ENCODE peak calls at places on chromosome 20, in five cellular contexts. U is K562, C is HCT116, P is HepG2, N is GM12878. D is an unnamed sample.

GRCh38 chr20:56212071-56212470 is 36.5 kb upstream of the MC3R start:
- DNase-seq in P (no peak), U (no peak), C (no peak), N (no peak), D (no peak)

GRCh38 chr20:51258582-51259175 is 235.8 kb upstream of the KCNG1 start:
- DNase-seq in P (no peak), C (no peak), U (no peak), N (no peak), D (no peak)

GRCh38 chr20:23702021-23702420 is 13.2 kb upstream of the CST4 start:
- DNase-seq in P (no peak), U (no peak), C (no peak), N (no peak), D (no peak)

GRCh38 chr20:35515949-35516645 is 13.4 kb downstream of the C20orf173 start:
- DNase-seq in U (no peak), N (no peak), C (peak), P (no peak), D (peak)

GRCh38 chr20:48208176-48208575 is 422.9 kb upstream of the SULF2 start:
- DNase-seq in P (no peak), U (no peak), N (no peak), C (no peak), D (no peak)

GRCh38 chr20:19835533-19836222 is 77.6 kb downstream of the RIN2 start:
- DNase-seq in N (no peak), U (no peak), C (no peak), P (no peak), D (peak)

GRCh38 chr20:60352017-60352416 is 393.8 kb downstream of the CDH26 start:
- DNase-seq in U (no peak), N (no peak), C (no peak), P (no peak), D (peak)

GRCh38 chr20:8523684-8524083 is 391.6 kb downstream of the PLCB1 start:
- DNase-seq in P (no peak), U (no peak), C (no peak), N (no peak), D (peak)

GRCh38 chr20:10562929-10563328 is 110.9 kb downstream of the JAG1 start:
- DNase-seq in N (no peak), P (no peak), U (no peak), C (no peak), D (no peak)

GRCh38 chr20:3340443-3340842 is 67.0 kb downstream of the DNAAF9 start:
- DNase-seq in N (no peak), C (no peak), P (no peak), U (no peak), D (no peak)

GRCh38 chr20:20395087-20395486 is 27.2 kb downstream of the INSM1 start:
- DNase-seq in C (no peak), U (no peak), P (no peak), N (no peak), D (no peak)

GRCh38 chr20:18902181-18902725 is 88.7 kb downstream of the SCP2D1 start:
- DNase-seq in P (no peak), U (no peak), N (no peak), C (no peak), D (peak)

GRCh38 chr20:9978395-9979004 is 56.3 kb upstream of the ANKEF1 start:
- DNase-seq in N (peak), C (peak), P (peak), U (peak), D (peak)

GRCh38 chr20:45052698-45053440 is 48.1 kb downstream of the KCNS1 start:
- DNase-seq in C (no peak), U (no peak), N (peak), P (no peak), D (no peak)

GRCh38 chr20:24109008-24109407 is 120.4 kb upstream of the GGTLC1 start:
- DNase-seq in P (no peak), N (no peak), U (peak), C (no peak), D (no peak)

GRCh38 chr20:63317601-63318291 is 24.8 kb downstream of the COL20A1 start:
- DNase-seq in U (no peak), P (no peak), C (no peak), N (no peak), D (no peak)

GRCh38 chr20:48335421-48336090 is 492.2 kb downstream of the PREX1 start:
- DNase-seq in C (no peak), U (no peak), P (no peak), N (no peak), D (no peak)

GRCh38 chr20:63958964-63959698 is 2.9 kb upstream of the UCKL1 start:
- DNase-seq in N (no peak), P (no peak), C (no peak), U (no peak), D (no peak)

GRCh38 chr20:46099491-46100287 is 9.9 kb upstream of the NCOA5 start:
- DNase-seq in P (no peak), N (no peak), U (no peak), C (no peak), D (no peak)

GRCh38 chr20:43959079-43959919 is 44.6 kb downstream of the TOX2 start:
- DNase-seq in N (no peak), P (peak), U (no peak), C (no peak), D (peak)

GRCh38 chr20:44780226-44780625 is 30.1 kb downstream of the RIMS4 start:
- DNase-seq in U (peak), P (peak), N (no peak), C (no peak), D (peak)

GRCh38 chr20:10319855-10320254 is 101.2 kb downstream of the SNAP25 start:
- DNase-seq in U (no peak), C (no peak), P (no peak), N (no peak), D (no peak)

GRCh38 chr20:6768228-6769185 is 1.0 kb downstream of the BMP2 start:
- DNase-seq in U (no peak), C (no peak), N (no peak), P (no peak), D (no peak)

GRCh38 chr20:6562111-6562510 is 205.4 kb upstream of the BMP2 start:
- DNase-seq in C (no peak), N (no peak), U (no peak), P (no peak), D (no peak)

GRCh38 chr20:19212524-19213502 is at the start of gene SLC24A3:
- DNase-seq in N (no peak), P (peak), U (no peak), C (no peak), D (peak)

GRCh38 chr20:23078351-23078993 is 7.7 kb downstream of the CD93 start:
- DNase-seq in P (no peak), N (no peak), C (no peak), U (no peak), D (no peak)

GRCh38 chr20:24185801-24186200 is 197.2 kb upstream of the GGTLC1 start:
- DNase-seq in C (no peak), U (no peak), N (no peak), P (no peak), D (no peak)

GRCh38 chr20:8946036-8946926 is 122.6 kb upstream of the PLCB4 start:
- DNase-seq in P (no peak), U (no peak), N (no peak), C (no peak), D (no peak)

GRCh38 chr20:41135187-41135887 is 2.0 kb upstream of the PLCG1 start:
- DNase-seq in U (peak), C (peak), P (peak), N (no peak), D (peak)

GRCh38 chr20:37598101-37598530 is 70.4 kb upstream of the BLCAP start:
- DNase-seq in C (no peak), U (no peak), P (no peak), N (no peak), D (no peak)

GRCh38 chr20:49591217-49591865 is 23.4 kb upstream of the PTGIS start:
- DNase-seq in C (no peak), U (no peak), N (no peak), P (no peak), D (no peak)

GRCh38 chr20:23367770-23368169 is 5.8 kb downstream of the GZF1 start:
- DNase-seq in U (no peak), N (no peak), P (no peak), C (no peak), D (no peak)

GRCh38 chr20:49508435-49509199 is 26.1 kb upstream of the KCNB1 start:
- DNase-seq in P (peak), C (peak), N (peak), U (peak), D (peak)

GRCh38 chr20:49567421-49568256 is at the start of gene PTGIS:
- DNase-seq in P (no peak), U (peak), N (no peak), C (no peak), D (no peak)

GRCh38 chr20:25223179-25223661 is 24.7 kb upstream of the PYGB start:
- DNase-seq in U (peak), P (peak), C (peak), N (no peak), D (no peak)
- TF ChIP-seq JUND in U (peak), P (peak), C (peak), N (no peak), D (no peak)

GRCh38 chr20:58129736-58130135 is 98.7 kb downstream of the ANKRD60 start:
- DNase-seq in N (no peak), U (no peak), P (no peak), C (no peak), D (no peak)

GRCh38 chr20:58130574-58130973 is 97.9 kb downstream of the ANKRD60 start:
- DNase-seq in N (no peak), U (no peak), C (no peak), P (no peak), D (no peak)

GRCh38 chr20:58131111-58131510 is 97.3 kb downstream of the ANKRD60 start:
- DNase-seq in U (no peak), C (no peak), N (no peak), P (no peak), D (no peak)

GRCh38 chr20:58128635-58129625 is 99.5 kb downstream of the ANKRD60 start:
- DNase-seq in C (no peak), U (no peak), P (no peak), N (no peak), D (no peak)

DNA sequence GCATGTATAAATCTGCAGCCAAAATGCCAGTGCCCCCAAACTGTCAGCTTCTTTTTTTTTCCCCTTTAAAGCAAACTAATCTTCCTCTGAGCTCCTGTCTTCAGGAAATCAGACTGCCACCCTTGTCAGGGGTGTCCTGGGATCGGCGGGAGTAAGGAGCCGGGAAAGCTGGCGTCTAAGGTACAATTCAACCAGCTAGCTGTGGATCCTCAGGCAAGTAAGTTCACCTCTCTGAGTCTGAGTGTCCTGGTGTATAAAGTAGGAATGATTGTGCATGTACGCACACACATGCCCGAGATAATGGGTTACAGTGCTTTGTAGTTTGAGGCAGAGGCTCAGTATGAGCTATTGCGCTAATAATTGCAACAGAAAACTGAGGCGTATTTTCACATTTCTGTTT is 98.3 kb downstream of the ANKRD60 start:
- DNase-seq in N (no peak), U (no peak), C (no peak), P (no peak), D (no peak)
- TF ChIP-seq JUND in N (no peak), U (no peak), C (no peak), P (no peak), D (no peak)

DNA sequence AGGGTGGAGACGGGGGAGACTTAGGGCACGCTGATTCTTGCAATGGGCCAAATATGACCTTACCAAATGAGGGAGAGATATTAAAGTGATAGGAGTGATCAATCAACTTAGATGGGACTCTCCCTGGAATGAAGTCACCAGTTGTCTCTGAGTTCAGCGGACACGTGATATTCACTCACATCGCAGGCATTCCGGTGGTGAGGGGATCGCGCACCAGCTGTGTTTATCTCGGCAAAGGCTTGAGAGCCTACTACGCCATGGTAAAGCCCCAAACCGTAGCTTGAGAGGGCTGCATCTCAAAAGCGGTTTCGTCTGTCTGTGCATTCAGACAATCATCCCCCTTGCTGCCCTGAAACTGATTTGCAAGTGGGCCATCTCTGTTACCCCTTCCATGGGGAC is 5.5 kb downstream of the BMP7 start:
- DNase-seq in C (no peak), P (no peak), U (no peak), N (no peak), D (no peak)
- TF ChIP-seq JUND in C (no peak), P (no peak), U (no peak), N (no peak), D (no peak)

DNA sequence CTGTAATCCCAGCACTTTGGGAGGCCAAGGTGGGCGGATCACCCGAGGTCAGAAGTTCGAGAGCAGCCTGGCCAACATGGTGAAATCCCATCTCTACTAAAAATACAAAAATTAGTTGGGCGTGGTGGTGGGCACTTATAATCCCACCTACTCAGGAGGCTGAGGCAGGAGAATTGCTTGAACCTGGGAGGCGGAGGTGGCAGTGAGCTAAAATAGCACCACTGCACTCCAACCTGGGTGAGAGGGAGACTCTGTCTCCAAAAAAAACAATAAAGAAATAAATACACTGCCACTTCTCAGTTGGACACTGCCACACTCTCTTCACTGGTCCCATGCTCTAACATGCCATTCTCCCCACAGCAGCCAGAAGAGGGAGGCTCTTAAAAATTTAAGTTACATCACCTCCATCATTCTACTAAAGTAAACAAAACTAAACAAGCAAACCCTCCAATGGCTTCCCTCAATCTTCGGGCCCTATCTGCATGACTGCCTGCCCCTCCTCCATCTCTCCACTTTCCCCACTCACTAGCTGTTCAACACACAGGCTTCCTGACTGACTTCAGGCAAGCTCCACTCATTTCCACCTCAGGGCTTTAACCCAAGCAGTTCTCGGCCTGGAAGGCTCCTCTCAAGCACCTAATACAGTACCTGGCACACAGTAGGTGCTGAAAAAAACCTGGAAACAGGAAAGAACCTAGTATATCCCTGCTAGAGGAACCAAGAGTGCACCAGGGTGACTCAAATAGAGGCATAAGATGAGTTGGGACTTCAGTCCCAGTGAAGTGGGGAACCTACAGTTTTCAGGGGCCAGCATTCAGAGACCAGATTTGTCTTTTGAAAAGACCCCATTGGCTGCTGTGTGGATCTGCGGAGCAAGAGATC is 3.0 kb downstream of the AHCY start:
- DNase-seq in N (no peak), P (peak), C (no peak), U (no peak), D (peak)
- TF ChIP-seq JUND in N (no peak), P (no peak), C (no peak), U (no peak), D (no peak)

GRCh38 chr20:54073288-54073687 is 2.9 kb upstream of the BCAS1 start:
- DNase-seq in U (no peak), P (no peak), N (no peak), C (no peak), D (no peak)

GRCh38 chr20:54076259-54076658 is 5.9 kb upstream of the BCAS1 start:
- DNase-seq in U (no peak), N (no peak), C (no peak), P (no peak), D (no peak)

GRCh38 chr20:54078296-54078695 is 7.9 kb upstream of the BCAS1 start:
- DNase-seq in C (no peak), N (no peak), U (no peak), P (peak), D (no peak)

GRCh38 chr20:54070187-54070987 is at the start of gene BCAS1:
- DNase-seq in C (no peak), U (peak), N (no peak), P (peak), D (peak)

GRCh38 chr20:54075322-54075721 is 4.9 kb upstream of the BCAS1 start:
- DNase-seq in U (no peak), N (no peak), C (no peak), P (no peak), D (no peak)
- TF ChIP-seq JUND in U (no peak), N (no peak), C (no peak), P (no peak), D (no peak)

GRCh38 chr20:32697608-32698007 is 23.9 kb upstream of the C20orf203 start:
- DNase-seq in U (no peak), C (no peak), N (no peak), P (no peak), D (no peak)

GRCh38 chr20:32707691-32708581 is 34.2 kb upstream of the C20orf203 start:
- DNase-seq in N (no peak), U (no peak), P (no peak), C (no peak), D (no peak)

GRCh38 chr20:32706486-32706885 is 32.7 kb upstream of the C20orf203 start:
- DNase-seq in U (no peak), N (no peak), C (no peak), P (no peak), D (no peak)

GRCh38 chr20:32702706-32703425 is 29.1 kb upstream of the C20orf203 start:
- DNase-seq in C (no peak), U (no peak), P (no peak), N (no peak), D (no peak)
- TF ChIP-seq JUND in C (no peak), U (no peak), P (no peak), N (no peak), D (no peak)

GRCh38 chr20:61570796-61571195 is 318.7 kb downstream of the CDH4 start:
- DNase-seq in N (no peak), C (no peak), U (no peak), P (no peak), D (no peak)
- TF ChIP-seq JUND in N (no peak), C (no peak), U (no peak), P (no peak), D (no peak)

GRCh38 chr20:38628580-38629470 is 27.2 kb downstream of the ARHGAP40 start:
- DNase-seq in P (no peak), N (no peak), U (no peak), C (no peak), D (no peak)

GRCh38 chr20:38629979-38630378 is 28.4 kb downstream of the ARHGAP40 start:
- DNase-seq in N (no peak), P (no peak), U (no peak), C (no peak), D (no peak)

GRCh38 chr20:38631155-38632022 is 29.8 kb downstream of the ARHGAP40 start:
- DNase-seq in N (no peak), P (no peak), C (no peak), U (no peak), D (no peak)

GRCh38 chr20:38633577-38634093 is 32.0 kb downstream of the ARHGAP40 start:
- DNase-seq in P (peak), U (peak), N (no peak), C (peak), D (peak)

DNA sequence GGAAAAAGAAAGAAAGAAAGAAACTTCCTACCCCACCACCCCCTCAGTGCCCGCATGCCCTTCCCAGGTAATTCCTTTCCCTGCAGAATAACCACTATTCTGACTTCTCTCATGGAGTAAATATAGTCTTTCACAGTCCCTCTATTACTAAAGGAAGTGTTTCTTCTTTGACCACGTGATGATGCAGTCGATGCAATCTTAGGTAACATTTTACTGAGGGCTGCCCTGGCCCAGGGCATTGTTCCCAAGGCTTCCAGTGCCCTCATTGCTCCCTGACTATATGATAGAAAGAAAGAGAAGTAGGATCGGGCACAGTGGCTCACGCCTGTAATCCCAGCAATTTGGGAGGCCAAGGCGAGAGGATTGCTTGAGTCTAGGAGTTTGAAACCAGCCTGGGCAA is 29.1 kb downstream of the ARHGAP40 start:
- DNase-seq in C (peak), N (no peak), P (no peak), U (no peak), D (no peak)
- TF ChIP-seq JUND in C (no peak), N (no peak), P (no peak), U (no peak), D (no peak)

D was measured in T47D.